ENCODE peak calls at places on chromosomes 12 and 14, in nine cellular contexts. V is neural progenitor cell, S is MG63, X is A549, M is tibial nerve, K is AG10803, N is ovary, W is breast epithelium, Z is GM23338. U is an unnamed sample.
A peak's percentile ranks its signal among the peaks of the same experiment; 100 is the strongest.

GRCh38 chr14:101116486-101117130 is 213.1 kb upstream of the RTL1 start:
- DNase-seq in Z (no peak), S (no peak), K (no peak), W (no peak), V (no peak), N (peak; percentile 11), X (no peak), M (peak; percentile 3), U (peak; percentile 53)

GRCh38 chr14:96940009-96940408 is 142.8 kb downstream of the VRK1 start:
- DNase-seq in K (no peak), W (no peak), X (no peak), V (peak; percentile 54), M (no peak), Z (peak; percentile 27), S (peak; percentile 1), N (no peak), U (no peak)

GRCh38 chr12:47024463-47024862 is 55.0 kb upstream of the PCED1B start:
- DNase-seq in Z (no peak), M (no peak), N (no peak), S (peak; percentile 68), V (no peak), X (no peak), K (no peak), W (no peak), U (no peak)

GRCh38 chr14:51121096-51121495 is 26.2 kb upstream of the TRIM9 start:
- DNase-seq in S (no peak), W (no peak), X (no peak), V (no peak), K (no peak), N (no peak), Z (peak; percentile 28), M (no peak), U (no peak)

GRCh38 chr14:52402812-52403526 is 88.9 kb downstream of the PTGER2 start:
- DNase-seq in N (no peak), X (no peak), K (peak; percentile 16), S (peak; percentile 34), Z (no peak), W (no peak), M (peak; percentile 23), V (no peak), U (no peak)

GRCh38 chr12:1662761-1663439 is 28.0 kb upstream of the ADIPOR2 start:
- DNase-seq in N (peak; percentile 59), Z (peak; percentile 96), S (no peak), W (no peak), K (peak; percentile 37), V (peak; percentile 89), X (peak; percentile 67), M (no peak), U (no peak)

GRCh38 chr12:63304844-63305243 is 153.8 kb upstream of the AVPR1A start:
- DNase-seq in N (no peak), W (no peak), V (no peak), M (no peak), Z (no peak), X (no peak), K (no peak), S (no peak), U (no peak)

GRCh38 chr12:53755451-53756290 is 3.9 kb upstream of the CISTR start:
- DNase-seq in Z (peak; percentile 77), N (no peak), W (no peak), K (no peak), S (no peak), X (no peak), M (no peak), V (no peak), U (no peak)

GRCh38 chr12:103503546-103504480 is 8.0 kb upstream of the C12orf42 start:
- DNase-seq in N (no peak), S (no peak), V (peak; percentile 57), M (no peak), X (no peak), W (no peak), Z (peak; percentile 74), K (no peak), U (no peak)

GRCh38 chr12:68508536-68509050 is 102.1 kb upstream of the RAP1B start:
- DNase-seq in Z (no peak), X (no peak), N (no peak), M (no peak), V (no peak), S (no peak), K (no peak), W (no peak), U (no peak)

GRCh38 chr12:110689601-110690430 is 901 bp upstream of the HVCN1 start:
- DNase-seq in M (peak; percentile 9), N (peak; percentile 39), K (peak; percentile 12), X (no peak), W (no peak), V (peak; percentile 7), S (no peak), Z (peak; percentile 83), U (no peak)

GRCh38 chr12:99131761-99132199 is 486.7 kb downstream of the APAF1 start:
- DNase-seq in S (peak; percentile 63), W (no peak), X (no peak), N (no peak), V (peak; percentile 91), M (no peak), Z (peak; percentile 88), K (no peak), U (no peak)

GRCh38 chr12:21773799-21774198 is 707 bp downstream of the KCNJ8 start:
- DNase-seq in N (no peak), M (no peak), V (peak; percentile 15), X (no peak), W (no peak), Z (peak; percentile 12), K (no peak), S (no peak), U (no peak)

GRCh38 chr14:93962701-93963601 is 13.4 kb downstream of the ASB2 start:
- DNase-seq in W (no peak), M (no peak), S (peak; percentile 32), V (no peak), K (no peak), X (no peak), Z (no peak), N (no peak), U (no peak)

DNA sequence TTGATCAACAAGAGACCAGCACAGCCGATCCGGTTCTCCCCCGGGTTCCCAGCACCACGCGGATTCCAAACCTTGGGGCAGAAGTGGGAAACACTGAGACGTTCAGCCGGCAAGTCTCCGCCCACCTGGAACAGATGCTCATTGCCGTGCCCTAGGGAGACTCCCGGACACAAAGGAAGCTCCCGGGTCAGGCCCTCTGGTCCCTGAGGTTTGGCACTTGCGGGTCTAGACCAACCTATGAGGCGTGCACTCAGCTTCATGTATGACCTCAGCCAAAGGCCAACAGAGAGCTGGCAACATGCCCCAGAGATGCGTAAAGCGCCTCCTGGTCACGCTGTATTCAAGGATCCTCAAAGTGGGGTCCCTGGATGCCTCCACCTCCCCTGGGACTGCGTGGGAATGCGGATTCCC is 2.5 kb downstream of the RIMBP2 start:
- DNase-seq in Z (no peak), W (no peak), X (no peak), M (no peak), V (no peak), S (no peak), K (no peak), N (peak; percentile 23), U (no peak)
- H3K4me3 ChIP-seq in Z (peak overlapping the region; percentile 74), W (peak overlapping the region; percentile 46), X (peak overlapping the region; percentile 26), M (no peak overlapping the region), V (peak overlapping the region; percentile 71), S (no peak overlapping the region), K (no peak overlapping the region), N (peak overlapping the region; percentile 46), U (peak overlapping the region; percentile 50)

DNA sequence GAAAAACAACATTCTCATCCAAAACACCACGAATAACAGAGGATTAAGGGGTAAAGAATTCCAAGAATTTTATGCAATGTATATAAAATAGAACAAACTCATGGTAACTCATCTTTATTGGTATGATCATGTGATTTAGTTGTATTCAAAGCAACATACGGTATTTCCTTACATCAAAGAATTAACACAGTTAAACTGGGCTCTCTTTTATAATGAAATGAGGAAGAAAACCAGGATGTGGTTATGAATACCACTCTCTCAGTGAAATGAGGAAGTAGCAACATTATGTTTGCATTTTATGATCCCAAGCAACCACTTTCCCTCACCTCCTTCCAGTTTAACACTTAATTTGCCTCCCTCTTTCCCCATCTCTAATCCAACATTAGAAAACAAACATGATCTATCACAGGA is 22.9 kb downstream of the SPTLC2 start:
- DNase-seq in V (no peak), N (no peak), Z (no peak), S (no peak), M (no peak), K (peak; percentile 67), W (no peak), X (no peak), U (no peak)
- H3K4me3 ChIP-seq in V (no peak overlapping the region), N (no peak overlapping the region), Z (no peak overlapping the region), S (no peak overlapping the region), M (no peak overlapping the region), K (no peak overlapping the region), W (no peak overlapping the region), X (no peak overlapping the region), U (no peak overlapping the region)

DNA sequence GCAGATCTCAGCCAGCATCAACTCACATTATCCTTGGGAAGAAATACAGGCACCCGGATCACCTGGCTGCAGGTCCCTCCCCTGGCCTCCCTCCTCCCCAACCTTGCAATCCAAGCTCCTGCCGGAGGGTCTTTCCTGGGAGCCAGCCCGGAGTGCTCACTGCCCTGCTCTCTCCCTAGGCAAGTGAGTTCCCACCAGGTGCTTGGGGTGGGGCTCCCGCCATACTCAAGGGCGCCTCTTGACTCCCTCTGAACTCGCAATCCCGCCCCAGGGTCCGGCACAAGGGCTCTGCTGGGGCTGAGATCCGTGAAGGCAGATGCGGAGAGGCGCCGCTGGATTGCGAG is 1.2 kb upstream of the CEP170B start:
- DNase-seq in V (no peak), N (no peak), X (no peak), M (no peak), W (no peak), Z (no peak), K (no peak), S (no peak), U (no peak)
- H3K4me3 ChIP-seq in V (peak overlapping the region; percentile 64), N (no peak overlapping the region), X (peak overlapping the region; percentile 90), M (peak overlapping the region; percentile 44), W (no peak overlapping the region), Z (peak overlapping the region; percentile 90), K (no peak overlapping the region), S (no peak overlapping the region), U (peak overlapping the region; percentile 92)

GRCh38 chr12:123435636-123436016 is 858 bp downstream of the RILPL2 start:
- DNase-seq in W (no peak), X (no peak), S (no peak), K (no peak), Z (no peak), N (no peak), M (no peak), V (no peak), U (no peak)

GRCh38 chr12:123436017-123436964 is at the start of gene RILPL2:
- DNase-seq in X (peak; percentile 90), N (peak; percentile 90), Z (peak; percentile 84), V (peak; percentile 76), S (peak; percentile 84), M (peak; percentile 82), W (peak; percentile 92), K (peak; percentile 83), U (peak; percentile 96)

GRCh38 chr12:123431951-123432886 is 4.3 kb downstream of the RILPL2 start:
- DNase-seq in W (no peak), Z (no peak), K (peak; percentile 35), V (no peak), M (no peak), N (no peak), S (no peak), X (no peak), U (no peak)

DNA sequence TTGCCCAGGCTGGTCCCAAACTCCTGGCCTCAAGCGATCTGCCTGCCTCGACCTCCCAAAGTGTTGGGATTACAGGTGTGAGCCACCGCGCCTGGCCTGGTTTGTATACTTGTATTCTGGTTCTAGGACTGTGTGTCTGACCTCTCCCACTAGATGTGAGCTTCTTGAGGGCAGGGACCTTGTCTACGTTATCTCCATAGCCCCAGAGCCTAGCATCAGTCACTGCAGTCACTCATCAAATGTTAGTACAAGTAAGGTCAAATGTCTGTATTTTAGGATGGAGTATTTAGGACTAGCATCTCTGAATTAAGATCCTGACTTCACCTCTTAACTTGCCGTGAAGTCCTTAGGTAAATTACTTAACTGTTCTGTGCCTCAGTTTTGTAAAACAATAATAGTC is 2.9 kb downstream of the RILPL2 start:
- DNase-seq in V (no peak), M (no peak), S (no peak), X (no peak), W (no peak), N (no peak), K (no peak), Z (no peak), U (no peak)
- H3K4me3 ChIP-seq in V (no peak overlapping the region), M (no peak overlapping the region), S (no peak overlapping the region), X (no peak overlapping the region), W (peak overlapping the region; percentile 3), N (no peak overlapping the region), K (no peak overlapping the region), Z (no peak overlapping the region), U (peak overlapping the region; percentile 72)